ENCODE peak calls at places on chromosomes 13 and 19, in four cellular contexts. T, Y, L and C are unnamed samples.

GRCh38 chr13:54185101-54185500 is 1156.5 kb downstream of the OLFM4 start:
- DNase-seq in T (no peak), L (no peak), Y (no peak), C (no peak)

GRCh38 chr19:20259615-20260014 is 92.6 kb downstream of the ZNF486 start:
- DNase-seq in T (peak; percentile 66), L (no peak), Y (no peak), C (no peak)

GRCh38 chr13:93775507-93776108 is 549.0 kb downstream of the GPC6 start:
- DNase-seq in Y (no peak), L (no peak), T (no peak), C (no peak)

GRCh38 chr19:3822683-3823344 is 36.6 kb upstream of the MATK start:
- DNase-seq in Y (no peak), L (no peak), T (peak; percentile 44), C (no peak)

GRCh38 chr13:98486412-98486811 is 90.5 kb downstream of the STK24 start:
- DNase-seq in L (no peak), Y (no peak), T (peak; percentile 48), C (no peak)

GRCh38 chr13:79995334-79995733 is 345.6 kb downstream of the SPRY2 start:
- DNase-seq in T (no peak), Y (no peak), L (no peak), C (no peak)

GRCh38 chr19:47143322-47144073 is 12.9 kb downstream of the SAE1 start:
- DNase-seq in Y (no peak), T (no peak), L (no peak), C (no peak)

GRCh38 chr19:28020631-28021315 is 1192.2 kb downstream of the UQCRFS1 start:
- DNase-seq in T (peak; percentile 55), Y (no peak), L (no peak), C (no peak)

GRCh38 chr13:60411983-60412382 is 15.0 kb downstream of the TDRD3 start:
- DNase-seq in T (no peak), L (no peak), Y (no peak), C (no peak)

GRCh38 chr13:100075700-100076587 is 12.9 kb upstream of the PCCA start:
- DNase-seq in T (no peak), Y (no peak), L (no peak), C (no peak)

GRCh38 chr13:74644239-74644638 is 510.0 kb upstream of the KLF12 start:
- DNase-seq in T (no peak), L (no peak), Y (no peak), C (no peak)

GRCh38 chr19:1001538-1002166 is 1.4 kb downstream of the GRIN3B start:
- DNase-seq in T (peak; percentile 90), L (no peak), Y (peak; percentile 65), C (peak; percentile 92)

GRCh38 chr19:56403764-56404704 is at the start of gene ZNF583:
- DNase-seq in Y (peak; percentile 87), L (peak; percentile 75), T (peak; percentile 94), C (peak; percentile 97)

GRCh38 chr19:48363500-48363809 is 285 bp downstream of the TMEM143 start:
- DNase-seq in Y (no peak), L (no peak), T (no peak), C (no peak)

GRCh38 chr19:38291855-38292254 is 12.2 kb upstream of the C19orf33 start:
- DNase-seq in T (no peak), Y (no peak), L (no peak), C (no peak)

GRCh38 chr19:34662919-34663318 is 14.0 kb downstream of the SCGB2B2 start:
- DNase-seq in T (peak; percentile 74), Y (peak; percentile 42), L (peak; percentile 6), C (no peak)

GRCh38 chr13:20908714-20909497 is 6.4 kb upstream of the XPO4 start:
- DNase-seq in T (no peak), L (no peak), Y (no peak), C (no peak)

GRCh38 chr13:111227405-111227804 is 93.0 kb upstream of the TEX29 start:
- DNase-seq in Y (no peak), T (no peak), L (no peak), C (no peak)

GRCh38 chr19:9531933-9532332 is 6.5 kb downstream of the ZNF426 start:
- DNase-seq in T (no peak), Y (no peak), L (no peak), C (no peak)

GRCh38 chr19:44623626-44624025 is 10.3 kb downstream of the IGSF23 start:
- DNase-seq in Y (no peak), L (no peak), T (no peak), C (no peak)

GRCh38 chr19:38735257-38735686 is 9.0 kb downstream of the CAPN12 start:
- DNase-seq in T (peak; percentile 92), L (no peak), Y (peak; percentile 25), C (peak; percentile 8)

GRCh38 chr19:57192064-57192395 is 730 bp downstream of the ZNF264 start:
- DNase-seq in L (no peak), Y (no peak), T (no peak), C (no peak)

GRCh38 chr19:49167857-49168409 is 10.3 kb downstream of the TRPM4 start:
- DNase-seq in Y (no peak), L (no peak), T (no peak), C (no peak)

GRCh38 chr19:45729774-45730388 is 815 bp downstream of the FBXO46 start:
- DNase-seq in Y (no peak), T (peak; percentile 85), L (no peak), C (no peak)

GRCh38 chr13:27079421-27079958 is 92.1 kb downstream of the USP12 start:
- DNase-seq in Y (no peak), L (no peak), T (peak; percentile 81), C (no peak)

GRCh38 chr13:99314640-99315176 is 7.5 kb upstream of the GPR183 start:
- DNase-seq in Y (peak; percentile 19), T (no peak), L (no peak), C (no peak)